ENCODE peak calls at places on chromosomes 2 and 18, in nine cellular contexts. D is sigmoid colon, F is AG10803, Y is fibroblast of lung, S is tibial nerve, J is astrocyte of the spinal cord, W is GM23338, L is breast epithelium, A is hepatocyte. U is an unnamed sample.
A peak's percentile ranks its signal among the peaks of the same experiment; 100 is the strongest.

GRCh38 chr2:154638768-154639167 is 59.7 kb upstream of the KCNJ3 start:
- DNase-seq in D (no peak), F (no peak), Y (no peak), S (no peak), J (no peak), W (no peak), L (no peak), A (no peak), U (no peak)

GRCh38 chr18:23115683-23116096 is 19.6 kb upstream of the CABLES1 start:
- DNase-seq in D (no peak), F (peak; percentile 98), Y (peak; percentile 98), S (no peak), J (peak; percentile 95), W (no peak), L (no peak), A (peak; percentile 81), U (peak; percentile 91)

GRCh38 chr2:163732718-163733117 is 3.1 kb downstream of the FIGN start:
- DNase-seq in D (no peak), F (peak; percentile 34), Y (peak; percentile 54), S (no peak), J (peak; percentile 35), W (no peak), L (no peak), A (no peak), U (no peak)

GRCh38 chr2:64797881-64798590 is 144.3 kb upstream of the SERTAD2 start:
- DNase-seq in D (no peak), F (peak; percentile 35), Y (peak; percentile 92), S (no peak), J (peak; percentile 86), W (no peak), L (no peak), A (no peak), U (peak; percentile 59)

GRCh38 chr18:63970803-63971191 is 916 bp downstream of the SERPINB8 start:
- DNase-seq in D (peak; percentile 69), F (peak; percentile 48), Y (peak; percentile 51), S (peak; percentile 26), J (no peak), W (peak; percentile 65), L (no peak), A (peak; percentile 78), U (peak; percentile 32)

GRCh38 chr18:76351961-76352581 is 143.0 kb downstream of the ZNF516 start:
- DNase-seq in D (peak; percentile 98), F (peak; percentile 92), Y (peak; percentile 66), S (peak; percentile 43), J (peak; percentile 61), W (peak; percentile 40), L (no peak), A (peak; percentile 78), U (peak; percentile 93)

GRCh38 chr2:12918841-12919445 is 202.2 kb downstream of the TRIB2 start:
- DNase-seq in D (peak; percentile 95), F (peak; percentile 99), Y (peak; percentile 97), S (peak; percentile 72), J (peak; percentile 83), W (no peak), L (no peak), A (no peak), U (peak; percentile 80)

GRCh38 chr2:146602383-146602782 is 1242.4 kb upstream of the ACVR2A start:
- DNase-seq in D (no peak), F (peak; percentile 37), Y (peak; percentile 63), S (no peak), J (peak; percentile 22), W (no peak), L (no peak), A (no peak), U (peak; percentile 52)

DNA sequence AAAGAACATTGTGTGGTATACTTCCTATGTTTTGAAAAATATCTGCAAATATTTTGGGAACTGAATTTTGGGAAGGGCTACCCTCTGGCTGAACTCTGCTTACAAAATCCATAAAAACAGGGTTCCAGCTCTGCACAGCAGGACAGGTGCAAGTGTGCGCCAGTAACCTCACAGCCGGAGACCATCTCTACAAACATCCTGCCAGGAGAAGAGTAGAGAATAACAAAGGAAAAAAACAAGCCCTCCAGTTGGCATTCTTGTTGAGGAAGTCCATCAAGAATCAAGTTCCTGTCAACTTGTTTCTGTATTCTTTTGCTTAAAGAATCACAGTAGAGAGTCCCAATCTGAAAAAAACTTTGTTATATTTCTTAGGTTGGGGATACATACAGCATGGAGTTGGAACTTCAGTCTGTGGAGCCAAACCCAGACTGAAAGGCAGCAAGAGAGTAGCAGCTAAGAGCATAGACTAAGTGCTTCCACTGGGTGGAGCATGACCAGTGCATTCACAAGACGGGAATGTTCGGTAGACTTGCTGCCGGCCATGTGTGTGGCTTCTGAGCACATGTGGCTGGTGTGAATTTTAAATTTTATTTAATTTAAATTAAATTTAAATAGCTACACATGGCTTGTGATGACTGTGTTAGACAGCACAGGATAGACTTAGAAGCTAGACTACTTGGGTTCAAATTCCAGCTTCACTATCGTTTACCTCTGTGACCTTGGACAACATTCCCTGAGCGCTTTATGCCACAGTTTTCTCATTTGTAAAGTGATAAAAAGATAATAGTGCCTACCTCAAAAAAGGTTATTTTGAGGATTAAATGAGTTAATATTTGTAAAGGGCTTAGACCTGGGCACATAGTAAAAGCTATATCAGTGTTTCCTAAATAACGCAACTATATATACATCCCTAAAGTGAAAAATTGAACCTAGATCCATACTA is 41.9 kb downstream of the SPTBN1 start:
- DNase-seq in D (no peak), F (peak; percentile 63), Y (no peak), S (no peak), J (no peak), W (peak; percentile 68), L (no peak), A (peak; percentile 48), U (peak; percentile 63)
- TF ChIP-seq CTCF in D (peak; percentile 9), F (peak; percentile 55), Y (peak; percentile 43), S (peak; percentile 55), J (peak; percentile 45), W (peak; percentile 48), L (no peak), A (peak; percentile 38), U (peak; percentile 22)

DNA sequence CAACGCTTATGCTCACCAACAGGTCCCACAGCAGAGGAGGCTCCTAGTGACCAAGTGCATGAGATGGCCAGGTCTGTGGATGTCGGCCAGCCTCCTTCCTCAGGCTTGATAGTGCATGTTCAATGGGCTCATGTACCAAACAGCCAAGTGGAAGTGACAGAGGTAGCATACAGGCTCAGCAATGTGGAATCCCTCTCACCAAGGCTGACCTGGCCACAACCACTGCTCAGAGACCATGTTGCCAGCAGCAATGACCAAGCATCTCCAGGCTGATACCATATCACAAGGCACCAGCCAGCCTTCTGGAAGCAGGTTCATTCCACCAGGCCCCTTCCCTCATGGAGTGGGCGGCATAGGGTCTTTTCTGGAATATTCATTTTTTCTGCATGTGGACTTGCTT is 61.5 kb downstream of the REEP1 start:
- DNase-seq in D (no peak), F (no peak), Y (no peak), S (no peak), J (no peak), W (no peak), L (no peak), A (no peak), U (no peak)
- H3K4me3 ChIP-seq in D (no peak overlapping the region), F (no peak overlapping the region), Y (no peak overlapping the region), S (no peak overlapping the region), J (no peak overlapping the region), W (no peak overlapping the region), L (no peak overlapping the region), A (no peak overlapping the region), U (no peak overlapping the region)

DNA sequence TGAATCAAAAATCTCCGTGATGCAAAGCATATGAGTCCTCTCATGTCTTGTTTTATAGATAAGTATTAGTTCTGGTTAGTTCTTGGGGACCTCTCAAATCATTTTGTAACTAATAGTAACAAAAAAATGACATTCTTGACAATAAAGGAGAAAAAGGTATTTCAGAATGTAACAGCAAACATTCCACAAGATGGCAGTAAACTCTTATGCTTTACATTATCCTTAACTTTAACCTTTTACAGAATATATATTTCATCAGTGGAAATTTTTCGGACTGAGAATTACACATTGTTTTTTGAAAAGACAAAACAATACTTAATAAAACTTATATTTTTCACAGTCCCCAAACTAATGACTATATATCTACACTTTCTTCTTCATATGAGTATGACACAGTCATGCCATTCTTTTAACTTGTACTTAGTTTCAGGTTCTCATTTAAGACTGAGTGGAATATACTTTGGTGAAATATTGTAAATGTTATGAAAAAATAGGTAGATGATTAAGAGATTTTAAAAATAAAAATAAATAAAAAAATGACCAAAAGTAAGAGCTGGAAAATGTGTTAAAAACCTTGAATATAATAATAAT is 142.9 kb upstream of the NXPH2 start:
- DNase-seq in D (no peak), F (peak; percentile 15), Y (peak; percentile 32), S (no peak), J (peak; percentile 54), W (peak; percentile 52), L (no peak), A (peak; percentile 31), U (no peak)
- TF ChIP-seq CTCF in D (no peak), F (peak; percentile 40), Y (peak; percentile 24), S (peak; percentile 20), J (peak; percentile 48), W (no peak), L (no peak), A (peak; percentile 77), U (peak; percentile 4)

GRCh38 chr2:127185720-127186119 is 34.4 kb downstream of the CYP27C1 start:
- DNase-seq in D (no peak), F (no peak), Y (no peak), S (no peak), J (no peak), W (no peak), L (no peak), A (no peak), U (no peak)

GRCh38 chr2:127185093-127185492 is 35.0 kb downstream of the CYP27C1 start:
- DNase-seq in D (peak; percentile 63), F (no peak), Y (no peak), S (no peak), J (no peak), W (no peak), L (no peak), A (no peak), U (no peak)

GRCh38 chr2:127183771-127184170 is 36.3 kb downstream of the CYP27C1 start:
- DNase-seq in D (no peak), F (no peak), Y (no peak), S (no peak), J (no peak), W (no peak), L (no peak), A (no peak), U (no peak)

GRCh38 chr2:127181851-127182250 is 38.2 kb downstream of the CYP27C1 start:
- DNase-seq in D (peak; percentile 14), F (no peak), Y (no peak), S (no peak), J (no peak), W (no peak), L (no peak), A (no peak), U (no peak)

DNA sequence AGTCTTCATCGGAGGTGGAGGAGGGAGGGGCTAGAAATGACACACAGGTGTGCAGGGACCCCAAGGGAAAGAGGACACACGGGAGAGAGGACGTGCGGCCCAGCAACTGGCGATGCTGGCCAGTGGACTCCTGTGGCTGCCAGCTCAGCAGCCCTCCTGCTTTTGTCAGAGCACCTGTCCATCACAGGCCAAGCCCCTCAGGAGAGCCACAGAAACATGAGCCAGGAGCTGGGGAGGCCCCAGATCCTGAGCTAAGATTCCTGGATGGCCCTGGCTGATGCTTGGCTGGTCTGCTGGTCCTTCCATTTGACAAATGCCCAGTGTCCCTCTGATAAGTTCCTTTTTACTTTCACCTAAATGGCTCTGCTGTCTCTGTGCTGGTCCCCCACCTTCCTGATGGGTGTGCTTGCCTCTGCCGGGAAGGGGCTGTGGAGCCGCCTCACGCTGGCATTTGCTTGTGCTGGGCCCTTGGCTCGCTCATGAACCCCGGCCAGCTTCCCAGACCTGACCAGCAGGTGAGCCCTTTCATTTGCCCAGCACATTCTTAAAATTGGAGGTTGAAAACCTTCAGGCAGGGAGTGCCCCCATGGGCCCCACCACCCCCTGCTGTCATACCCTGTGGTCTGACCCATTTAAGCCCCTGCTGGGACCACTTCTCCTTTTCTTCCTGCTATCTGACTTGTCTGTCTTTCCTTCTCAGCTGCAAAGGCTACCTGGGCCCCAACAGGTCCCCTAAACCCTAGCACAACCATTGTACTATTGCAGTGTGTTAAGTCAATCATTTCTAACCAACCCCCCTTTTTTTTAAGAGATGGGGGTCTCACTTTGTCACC is 37.3 kb downstream of the CYP27C1 start:
- DNase-seq in D (peak; percentile 49), F (no peak), Y (no peak), S (no peak), J (no peak), W (peak; percentile 31), L (no peak), A (no peak), U (no peak)
- H3K4me3 ChIP-seq in D (no peak overlapping the region), F (no peak overlapping the region), Y (no peak overlapping the region), S (no peak overlapping the region), J (no peak overlapping the region), W (no peak overlapping the region), L (no peak overlapping the region), A (no peak overlapping the region), U (no peak overlapping the region)